ENCODE peak calls at places on chromosomes 4 and X, in eight cellular contexts. One of them, this sample, is unnamed.

GRCh38 chr4:132108784-132109183 is 1040.3 kb upstream of the PCDH10 start:
- DNase-seq in HuH-7.5: no peak
- DNase-seq in stimulated activated CD4-positive, alpha-beta T cell treated with anti-CD3 and anti-CD28 coated beads, Interleukin-4, amount 100 ng/mL, for 48 hours: no peak
- DNase-seq in NCI-H187: no peak
- DNase-seq in stimulated activated CD8-positive, alpha-beta memory T cell treated with anti-CD3 and anti-CD28 coated beads, Interleukin-15, amount 100 ng/mL, for 24 hours: no peak
- DNase-seq in suprapubic skin: no peak
- DNase-seq in endothelial cell: no peak
- DNase-seq in germinal center: no peak
- DNase-seq in this sample: no peak

GRCh38 chrX:154441984-154442707 is 1.8 kb upstream of the FAM50A start:
- DNase-seq in suprapubic skin: no peak
- DNase-seq in germinal center: no peak
- DNase-seq in HuH-7.5: no peak
- DNase-seq in endothelial cell: no peak
- DNase-seq in stimulated activated CD4-positive, alpha-beta T cell treated with anti-CD3 and anti-CD28 coated beads, Interleukin-4, amount 100 ng/mL, for 48 hours: no peak
- DNase-seq in NCI-H187: no peak
- DNase-seq in stimulated activated CD8-positive, alpha-beta memory T cell treated with anti-CD3 and anti-CD28 coated beads, Interleukin-15, amount 100 ng/mL, for 24 hours: no peak
- DNase-seq in this sample: no peak

GRCh38 chr4:147733614-147734344 is 1.9 kb downstream of the ARHGAP10 start:
- DNase-seq in suprapubic skin: no peak
- DNase-seq in stimulated activated CD8-positive, alpha-beta memory T cell treated with anti-CD3 and anti-CD28 coated beads, Interleukin-15, amount 100 ng/mL, for 24 hours: no peak
- DNase-seq in endothelial cell: no peak
- DNase-seq in stimulated activated CD4-positive, alpha-beta T cell treated with anti-CD3 and anti-CD28 coated beads, Interleukin-4, amount 100 ng/mL, for 48 hours: no peak
- DNase-seq in NCI-H187: no peak
- DNase-seq in HuH-7.5: no peak
- DNase-seq in germinal center: no peak
- DNase-seq in this sample: no peak

GRCh38 chrX:23383411-23383810 is 48.8 kb downstream of the PTCHD1 start:
- DNase-seq in stimulated activated CD8-positive, alpha-beta memory T cell treated with anti-CD3 and anti-CD28 coated beads, Interleukin-15, amount 100 ng/mL, for 24 hours: no peak
- DNase-seq in NCI-H187: no peak
- DNase-seq in HuH-7.5: no peak
- DNase-seq in endothelial cell: no peak
- DNase-seq in germinal center: no peak
- DNase-seq in suprapubic skin: no peak
- DNase-seq in stimulated activated CD4-positive, alpha-beta T cell treated with anti-CD3 and anti-CD28 coated beads, Interleukin-4, amount 100 ng/mL, for 48 hours: no peak
- DNase-seq in this sample: no peak

GRCh38 chrX:10847333-10847732 is 226.9 kb upstream of the MID1 start:
- DNase-seq in suprapubic skin: no peak
- DNase-seq in germinal center: no peak
- DNase-seq in stimulated activated CD8-positive, alpha-beta memory T cell treated with anti-CD3 and anti-CD28 coated beads, Interleukin-15, amount 100 ng/mL, for 24 hours: no peak
- DNase-seq in endothelial cell: no peak
- DNase-seq in HuH-7.5: no peak
- DNase-seq in NCI-H187: no peak
- DNase-seq in stimulated activated CD4-positive, alpha-beta T cell treated with anti-CD3 and anti-CD28 coated beads, Interleukin-4, amount 100 ng/mL, for 48 hours: no peak
- DNase-seq in this sample: no peak

GRCh38 chrX:111124418-111124817 is 28.4 kb downstream of the PAK3 start:
- DNase-seq in HuH-7.5: no peak
- DNase-seq in suprapubic skin: no peak
- DNase-seq in endothelial cell: no peak
- DNase-seq in stimulated activated CD4-positive, alpha-beta T cell treated with anti-CD3 and anti-CD28 coated beads, Interleukin-4, amount 100 ng/mL, for 48 hours: no peak
- DNase-seq in NCI-H187: no peak
- DNase-seq in germinal center: no peak
- DNase-seq in stimulated activated CD8-positive, alpha-beta memory T cell treated with anti-CD3 and anti-CD28 coated beads, Interleukin-15, amount 100 ng/mL, for 24 hours: no peak
- DNase-seq in this sample: no peak

GRCh38 chr4:150119492-150119891 is 41.2 kb downstream of the DCLK2 start:
- DNase-seq in stimulated activated CD8-positive, alpha-beta memory T cell treated with anti-CD3 and anti-CD28 coated beads, Interleukin-15, amount 100 ng/mL, for 24 hours: no peak
- DNase-seq in stimulated activated CD4-positive, alpha-beta T cell treated with anti-CD3 and anti-CD28 coated beads, Interleukin-4, amount 100 ng/mL, for 48 hours: no peak
- DNase-seq in NCI-H187: no peak
- DNase-seq in endothelial cell: no peak
- DNase-seq in HuH-7.5: peak
- DNase-seq in germinal center: no peak
- DNase-seq in suprapubic skin: no peak
- DNase-seq in this sample: no peak

GRCh38 chr4:102789317-102789717 is 28.5 kb upstream of the MANBA start:
- DNase-seq in suprapubic skin: no peak
- DNase-seq in HuH-7.5: no peak
- DNase-seq in endothelial cell: no peak
- DNase-seq in germinal center: no peak
- DNase-seq in stimulated activated CD4-positive, alpha-beta T cell treated with anti-CD3 and anti-CD28 coated beads, Interleukin-4, amount 100 ng/mL, for 48 hours: no peak
- DNase-seq in stimulated activated CD8-positive, alpha-beta memory T cell treated with anti-CD3 and anti-CD28 coated beads, Interleukin-15, amount 100 ng/mL, for 24 hours: no peak
- DNase-seq in NCI-H187: no peak
- DNase-seq in this sample: no peak

GRCh38 chr4:86500527-86500926 is 93.6 kb upstream of the PTPN13 start:
- DNase-seq in stimulated activated CD8-positive, alpha-beta memory T cell treated with anti-CD3 and anti-CD28 coated beads, Interleukin-15, amount 100 ng/mL, for 24 hours: no peak
- DNase-seq in endothelial cell: no peak
- DNase-seq in HuH-7.5: no peak
- DNase-seq in suprapubic skin: no peak
- DNase-seq in stimulated activated CD4-positive, alpha-beta T cell treated with anti-CD3 and anti-CD28 coated beads, Interleukin-4, amount 100 ng/mL, for 48 hours: no peak
- DNase-seq in germinal center: no peak
- DNase-seq in NCI-H187: no peak
- DNase-seq in this sample: no peak

GRCh38 chr4:101458473-101458872 is 111.1 kb upstream of the PPP3CA start:
- DNase-seq in HuH-7.5: no peak
- DNase-seq in stimulated activated CD8-positive, alpha-beta memory T cell treated with anti-CD3 and anti-CD28 coated beads, Interleukin-15, amount 100 ng/mL, for 24 hours: no peak
- DNase-seq in endothelial cell: no peak
- DNase-seq in germinal center: no peak
- DNase-seq in stimulated activated CD4-positive, alpha-beta T cell treated with anti-CD3 and anti-CD28 coated beads, Interleukin-4, amount 100 ng/mL, for 48 hours: no peak
- DNase-seq in suprapubic skin: no peak
- DNase-seq in NCI-H187: no peak
- DNase-seq in this sample: no peak

GRCh38 chr4:184400375-184400870 is 73.9 kb downstream of the IRF2 start:
- DNase-seq in stimulated activated CD4-positive, alpha-beta T cell treated with anti-CD3 and anti-CD28 coated beads, Interleukin-4, amount 100 ng/mL, for 48 hours: no peak
- DNase-seq in suprapubic skin: no peak
- DNase-seq in HuH-7.5: no peak
- DNase-seq in endothelial cell: no peak
- DNase-seq in NCI-H187: no peak
- DNase-seq in stimulated activated CD8-positive, alpha-beta memory T cell treated with anti-CD3 and anti-CD28 coated beads, Interleukin-15, amount 100 ng/mL, for 24 hours: no peak
- DNase-seq in germinal center: no peak
- DNase-seq in this sample: no peak

GRCh38 chr4:13548984-13549546 is 4.8 kb upstream of the NKX3-2 start:
- DNase-seq in NCI-H187: peak
- DNase-seq in HuH-7.5: peak
- DNase-seq in endothelial cell: peak
- DNase-seq in stimulated activated CD8-positive, alpha-beta memory T cell treated with anti-CD3 and anti-CD28 coated beads, Interleukin-15, amount 100 ng/mL, for 24 hours: peak
- DNase-seq in stimulated activated CD4-positive, alpha-beta T cell treated with anti-CD3 and anti-CD28 coated beads, Interleukin-4, amount 100 ng/mL, for 48 hours: peak
- DNase-seq in germinal center: peak
- DNase-seq in suprapubic skin: no peak
- DNase-seq in this sample: peak

GRCh38 chrX:3550160-3550765 is 163.2 kb downstream of the PRKX start:
- DNase-seq in stimulated activated CD4-positive, alpha-beta T cell treated with anti-CD3 and anti-CD28 coated beads, Interleukin-4, amount 100 ng/mL, for 48 hours: no peak
- DNase-seq in suprapubic skin: no peak
- DNase-seq in endothelial cell: no peak
- DNase-seq in stimulated activated CD8-positive, alpha-beta memory T cell treated with anti-CD3 and anti-CD28 coated beads, Interleukin-15, amount 100 ng/mL, for 24 hours: no peak
- DNase-seq in germinal center: no peak
- DNase-seq in HuH-7.5: no peak
- DNase-seq in NCI-H187: no peak
- DNase-seq in this sample: no peak

GRCh38 chr4:147360301-147360700 is 120.6 kb upstream of the EDNRA start:
- DNase-seq in stimulated activated CD8-positive, alpha-beta memory T cell treated with anti-CD3 and anti-CD28 coated beads, Interleukin-15, amount 100 ng/mL, for 24 hours: no peak
- DNase-seq in HuH-7.5: no peak
- DNase-seq in germinal center: no peak
- DNase-seq in suprapubic skin: no peak
- DNase-seq in endothelial cell: no peak
- DNase-seq in stimulated activated CD4-positive, alpha-beta T cell treated with anti-CD3 and anti-CD28 coated beads, Interleukin-4, amount 100 ng/mL, for 48 hours: no peak
- DNase-seq in NCI-H187: no peak
- DNase-seq in this sample: no peak

GRCh38 chrX:39827959-39828358 is 269.8 kb downstream of the BCOR start:
- DNase-seq in HuH-7.5: no peak
- DNase-seq in stimulated activated CD4-positive, alpha-beta T cell treated with anti-CD3 and anti-CD28 coated beads, Interleukin-4, amount 100 ng/mL, for 48 hours: no peak
- DNase-seq in germinal center: peak
- DNase-seq in suprapubic skin: no peak
- DNase-seq in stimulated activated CD8-positive, alpha-beta memory T cell treated with anti-CD3 and anti-CD28 coated beads, Interleukin-15, amount 100 ng/mL, for 24 hours: no peak
- DNase-seq in NCI-H187: no peak
- DNase-seq in endothelial cell: no peak
- DNase-seq in this sample: no peak

GRCh38 chrX:1537031-1537715 is at the start of gene P2RY8:
- DNase-seq in stimulated activated CD8-positive, alpha-beta memory T cell treated with anti-CD3 and anti-CD28 coated beads, Interleukin-15, amount 100 ng/mL, for 24 hours: peak
- DNase-seq in endothelial cell: no peak
- DNase-seq in stimulated activated CD4-positive, alpha-beta T cell treated with anti-CD3 and anti-CD28 coated beads, Interleukin-4, amount 100 ng/mL, for 48 hours: peak
- DNase-seq in suprapubic skin: peak
- DNase-seq in germinal center: peak
- DNase-seq in NCI-H187: no peak
- DNase-seq in HuH-7.5: peak
- DNase-seq in this sample: no peak

GRCh38 chr4:89800012-89800516 is 36.9 kb downstream of the SNCA start:
- DNase-seq in stimulated activated CD4-positive, alpha-beta T cell treated with anti-CD3 and anti-CD28 coated beads, Interleukin-4, amount 100 ng/mL, for 48 hours: no peak
- DNase-seq in germinal center: no peak
- DNase-seq in suprapubic skin: no peak
- DNase-seq in stimulated activated CD8-positive, alpha-beta memory T cell treated with anti-CD3 and anti-CD28 coated beads, Interleukin-15, amount 100 ng/mL, for 24 hours: no peak
- DNase-seq in HuH-7.5: no peak
- DNase-seq in NCI-H187: no peak
- DNase-seq in endothelial cell: no peak
- DNase-seq in this sample: no peak

GRCh38 chr4:148344382-148344781 is 97.8 kb downstream of the NR3C2 start:
- DNase-seq in NCI-H187: no peak
- DNase-seq in stimulated activated CD4-positive, alpha-beta T cell treated with anti-CD3 and anti-CD28 coated beads, Interleukin-4, amount 100 ng/mL, for 48 hours: no peak
- DNase-seq in endothelial cell: no peak
- DNase-seq in stimulated activated CD8-positive, alpha-beta memory T cell treated with anti-CD3 and anti-CD28 coated beads, Interleukin-15, amount 100 ng/mL, for 24 hours: no peak
- DNase-seq in germinal center: no peak
- DNase-seq in HuH-7.5: no peak
- DNase-seq in suprapubic skin: no peak
- DNase-seq in this sample: no peak

GRCh38 chr4:3385719-3386440 is 55.9 kb upstream of the HGFAC start:
- DNase-seq in stimulated activated CD4-positive, alpha-beta T cell treated with anti-CD3 and anti-CD28 coated beads, Interleukin-4, amount 100 ng/mL, for 48 hours: no peak
- DNase-seq in NCI-H187: no peak
- DNase-seq in HuH-7.5: no peak
- DNase-seq in endothelial cell: no peak
- DNase-seq in germinal center: no peak
- DNase-seq in suprapubic skin: no peak
- DNase-seq in stimulated activated CD8-positive, alpha-beta memory T cell treated with anti-CD3 and anti-CD28 coated beads, Interleukin-15, amount 100 ng/mL, for 24 hours: no peak
- DNase-seq in this sample: no peak

GRCh38 chrX:68932611-68933010 is 103.8 kb downstream of the EFNB1 start:
- DNase-seq in stimulated activated CD8-positive, alpha-beta memory T cell treated with anti-CD3 and anti-CD28 coated beads, Interleukin-15, amount 100 ng/mL, for 24 hours: no peak
- DNase-seq in NCI-H187: no peak
- DNase-seq in suprapubic skin: peak
- DNase-seq in stimulated activated CD4-positive, alpha-beta T cell treated with anti-CD3 and anti-CD28 coated beads, Interleukin-4, amount 100 ng/mL, for 48 hours: no peak
- DNase-seq in endothelial cell: no peak
- DNase-seq in germinal center: no peak
- DNase-seq in HuH-7.5: no peak
- DNase-seq in this sample: no peak

GRCh38 chr4:4413373-4413725 is 26.4 kb downstream of the NSG1 start:
- DNase-seq in germinal center: no peak
- DNase-seq in HuH-7.5: no peak
- DNase-seq in stimulated activated CD8-positive, alpha-beta memory T cell treated with anti-CD3 and anti-CD28 coated beads, Interleukin-15, amount 100 ng/mL, for 24 hours: no peak
- DNase-seq in suprapubic skin: no peak
- DNase-seq in endothelial cell: no peak
- DNase-seq in NCI-H187: no peak
- DNase-seq in stimulated activated CD4-positive, alpha-beta T cell treated with anti-CD3 and anti-CD28 coated beads, Interleukin-4, amount 100 ng/mL, for 48 hours: no peak
- DNase-seq in this sample: no peak

GRCh38 chrX:103098488-103098887 is 5.5 kb upstream of the NXF3 start:
- DNase-seq in stimulated activated CD4-positive, alpha-beta T cell treated with anti-CD3 and anti-CD28 coated beads, Interleukin-4, amount 100 ng/mL, for 48 hours: no peak
- DNase-seq in germinal center: no peak
- DNase-seq in HuH-7.5: no peak
- DNase-seq in stimulated activated CD8-positive, alpha-beta memory T cell treated with anti-CD3 and anti-CD28 coated beads, Interleukin-15, amount 100 ng/mL, for 24 hours: no peak
- DNase-seq in endothelial cell: no peak
- DNase-seq in NCI-H187: no peak
- DNase-seq in suprapubic skin: no peak
- DNase-seq in this sample: peak

This sample was measured in CMK.